ENCODE peak calls at places on chromosomes 4 and X, in eight cellular contexts. G is left lung, I is GM06990, M is OCI-LY7, J is BE2C, V is uterus, C is BJ, A is cardiac fibroblast. L is an unnamed sample.

GRCh38 chrX:152405561-152405960 is 45.6 kb downstream of the GABRA3 start:
- DNase-seq in A (no peak), V (no peak), G (no peak), I (no peak), J (no peak), M (no peak), C (no peak), L (no peak)

GRCh38 chr4:180059216-180059881 is 2183.9 kb upstream of the TENM3 start:
- DNase-seq in V (no peak), J (peak; percentile 60), A (no peak), C (no peak), M (no peak), I (peak; percentile 53), G (no peak), L (peak; percentile 62)

GRCh38 chr4:25970691-25971427 is 56.8 kb downstream of the SMIM20 start:
- DNase-seq in J (no peak), I (peak; percentile 14), C (no peak), A (peak; percentile 45), M (no peak), V (no peak), G (no peak), L (no peak)

GRCh38 chr4:172308078-172308477 is 494.9 kb downstream of the GALNTL6 start:
- DNase-seq in V (no peak), J (no peak), C (no peak), G (no peak), I (no peak), A (no peak), M (peak; percentile 2), L (no peak)

GRCh38 chrX:147476008-147476407 is 435.7 kb upstream of the FMR1 start:
- DNase-seq in J (no peak), C (no peak), A (no peak), I (no peak), V (no peak), M (no peak), G (no peak), L (peak; percentile 38)

GRCh38 chr4:57374866-57375595 is 264.8 kb upstream of the IGFBP7 start:
- DNase-seq in V (no peak), C (no peak), I (no peak), G (no peak), A (no peak), J (no peak), M (no peak), L (no peak)

GRCh38 chr4:113957961-113958360 is 21.5 kb downstream of the ARSJ start:
- DNase-seq in M (no peak), V (no peak), I (no peak), G (no peak), J (no peak), C (no peak), A (peak; percentile 41), L (no peak)

GRCh38 chr4:82642321-82642720 is 80.5 kb upstream of the TMEM150C start:
- DNase-seq in V (no peak), C (no peak), A (no peak), I (no peak), J (no peak), G (no peak), M (no peak), L (no peak)

GRCh38 chrX:81261576-81261975 is 59.7 kb downstream of the SH3BGRL start:
- DNase-seq in J (no peak), A (peak; percentile 59), C (no peak), M (no peak), G (no peak), I (no peak), V (no peak), L (no peak)

GRCh38 chr4:27638163-27638915 is 777.7 kb downstream of the STIM2 start:
- DNase-seq in A (no peak), M (no peak), V (no peak), J (no peak), C (no peak), I (no peak), G (no peak), L (no peak)

GRCh38 chr4:112550728-112551127 is 34.7 kb upstream of the NEUROG2 start:
- DNase-seq in A (peak; percentile 24), M (no peak), C (peak; percentile 19), I (no peak), G (no peak), V (no peak), J (no peak), L (no peak)

GRCh38 chrX:45762699-45763647 is 562.3 kb upstream of the DIPK2B start:
- DNase-seq in A (no peak), M (no peak), G (no peak), I (peak; percentile 53), V (no peak), J (no peak), C (no peak), L (no peak)
- H3K4me3 ChIP-seq in A (no peak overlapping the region), M (no peak overlapping the region), G (no peak overlapping the region), I (no peak overlapping the region), V (no peak overlapping the region), J (no peak overlapping the region), C (no peak overlapping the region), L (no peak overlapping the region)

GRCh38 chrX:14028473-14028872 is 1.2 kb downstream of the GEMIN8 start:
- DNase-seq in V (no peak), M (peak; percentile 7), C (no peak), I (no peak), G (no peak), J (no peak), A (no peak), L (no peak)
- H3K4me3 ChIP-seq in V (peak overlapping the region; percentile 54), M (peak overlapping the region; percentile 90), C (peak overlapping the region; percentile 59), I (peak overlapping the region; percentile 87), G (peak overlapping the region; percentile 54), J (peak overlapping the region; percentile 67), A (peak overlapping the region; percentile 58), L (peak overlapping the region; percentile 58)

DNA sequence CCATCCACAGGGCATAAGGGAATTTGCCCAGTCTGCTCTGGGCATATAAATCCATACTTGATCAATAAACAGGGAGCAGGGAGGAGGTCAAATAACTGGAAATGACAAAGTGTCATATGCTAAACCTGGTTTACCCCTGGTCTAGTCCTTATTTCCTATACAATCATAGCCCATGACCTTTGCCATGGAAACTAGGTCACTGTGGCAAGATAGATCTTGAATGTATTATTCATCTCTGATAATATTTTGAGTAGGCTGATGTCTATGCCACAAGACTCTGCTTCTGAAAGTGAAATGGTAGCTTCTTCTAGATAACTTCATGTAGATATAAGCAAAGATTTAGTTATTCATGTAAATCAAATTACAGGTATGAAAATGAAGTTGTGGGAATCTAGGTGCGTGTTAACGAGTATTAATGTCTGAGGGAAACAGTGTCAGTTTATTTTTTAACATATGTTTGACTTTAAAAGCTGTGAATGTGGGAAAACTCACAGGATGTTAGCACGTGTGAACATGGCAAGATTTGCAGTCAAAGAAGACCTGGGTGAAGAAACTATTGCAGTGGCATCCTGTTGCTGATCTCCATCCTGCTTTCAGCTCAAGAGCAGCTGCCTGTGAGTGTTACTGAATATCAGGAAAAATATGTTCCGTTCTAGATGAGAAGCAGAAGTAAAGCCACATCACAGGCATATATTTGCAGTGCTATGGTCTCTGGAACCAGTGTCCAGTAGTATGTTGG is 81.8 kb upstream of the NDP start:
- DNase-seq in I (no peak), G (no peak), M (no peak), J (no peak), A (no peak), V (no peak), C (no peak), L (no peak)
- H3K4me3 ChIP-seq in I (no peak overlapping the region), G (no peak overlapping the region), M (no peak overlapping the region), J (no peak overlapping the region), A (no peak overlapping the region), V (no peak overlapping the region), C (no peak overlapping the region), L (no peak overlapping the region)

GRCh38 chrX:55099162-55099561 is 10.3 kb downstream of the PAGE2 start:
- DNase-seq in A (no peak), I (no peak), V (no peak), G (no peak), C (no peak), J (no peak), M (no peak), L (no peak)
- H3K4me3 ChIP-seq in A (no peak overlapping the region), I (no peak overlapping the region), V (no peak overlapping the region), G (no peak overlapping the region), C (no peak overlapping the region), J (no peak overlapping the region), M (no peak overlapping the region), L (no peak overlapping the region)

DNA sequence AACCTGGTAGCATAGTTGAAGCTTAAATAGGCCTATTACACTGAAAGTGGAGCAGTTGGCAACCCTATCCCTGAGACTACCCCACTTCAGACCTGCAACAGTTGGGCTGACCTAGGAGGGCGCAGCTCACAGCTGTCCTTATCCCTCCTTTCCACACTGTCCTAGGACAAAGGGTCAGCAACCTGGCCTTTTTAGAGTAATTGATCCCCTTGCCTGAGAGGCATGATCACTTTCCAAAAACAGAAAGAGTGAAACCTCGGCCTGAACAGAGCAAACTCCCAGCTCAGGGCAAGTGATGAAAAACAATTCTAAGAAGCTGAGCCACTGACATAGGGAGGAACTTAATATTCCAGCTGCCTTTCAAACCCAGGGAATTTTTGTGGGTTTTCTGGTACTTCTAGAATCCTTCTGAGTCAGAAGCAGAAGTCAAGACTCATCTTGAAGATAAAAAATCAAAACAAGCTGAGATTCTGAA is 94.9 kb upstream of the MYOZ2 start:
- DNase-seq in I (no peak), G (no peak), C (peak; percentile 77), J (no peak), V (no peak), M (no peak), A (peak; percentile 69), L (no peak)
- H3K4me3 ChIP-seq in I (no peak overlapping the region), G (no peak overlapping the region), C (no peak overlapping the region), J (no peak overlapping the region), V (no peak overlapping the region), M (no peak overlapping the region), A (no peak overlapping the region), L (no peak overlapping the region)

GRCh38 chr4:97953171-97953570 is 190.1 kb downstream of the STPG2 start:
- DNase-seq in A (no peak), G (no peak), M (no peak), V (no peak), C (no peak), I (no peak), J (peak; percentile 22), L (no peak)

GRCh38 chr4:97952763-97953162 is 190.5 kb downstream of the STPG2 start:
- DNase-seq in I (no peak), V (no peak), J (no peak), G (no peak), A (no peak), C (no peak), M (no peak), L (no peak)

DNA sequence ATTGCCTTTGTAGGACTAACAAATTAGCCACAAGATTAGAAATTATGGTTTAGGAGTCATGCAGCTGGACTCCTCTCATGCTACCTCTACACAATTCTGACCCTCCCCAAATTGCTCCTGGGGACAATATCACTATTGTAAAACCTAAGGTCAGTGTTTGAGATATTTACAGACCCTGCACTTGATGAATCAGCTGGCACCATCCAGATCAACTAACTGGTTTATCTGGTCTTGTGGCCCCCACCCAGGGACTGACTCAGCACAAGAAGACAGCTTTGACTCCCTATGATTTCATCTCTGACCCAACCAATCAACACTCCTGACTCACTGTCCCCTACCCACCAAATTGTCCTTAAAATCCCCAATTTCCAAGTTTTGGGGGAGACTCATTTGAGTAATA is 192.4 kb downstream of the STPG2 start:
- DNase-seq in C (no peak), V (no peak), G (no peak), A (no peak), I (no peak), M (no peak), J (no peak), L (no peak)
- H3K4me3 ChIP-seq in C (no peak overlapping the region), V (no peak overlapping the region), G (no peak overlapping the region), A (no peak overlapping the region), I (no peak overlapping the region), M (no peak overlapping the region), J (no peak overlapping the region), L (no peak overlapping the region)

L was measured in HAP-1.